ENCODE peak calls at places on chromosomes 1 and 21, in nine cellular contexts. One of them, this sample, is unnamed.

GRCh38 chr21:44966135-44967081 is 26.6 kb downstream of the SLX9 start:
- DNase-seq in T47D: no peak
- DNase-seq in esophagus squamous epithelium: no peak
- DNase-seq in progenitor cell of endocrine pancreas: no peak
- DNase-seq in NCI-H1092: no peak
- DNase-seq in HS-27A: no peak
- DNase-seq in stimulated activated CD8-positive, alpha-beta memory T cell treated with anti-CD3 and anti-CD28 coated beads, Interleukin-4, amount 100 ng/mL, for 4 hours: no peak
- DNase-seq in stimulated activated CD4-positive, alpha-beta T cell treated with anti-CD3 and anti-CD28 coated beads, Interleukin-15, amount 100 ng/mL, for 1 hour: no peak
- DNase-seq in fibroblast of villous mesenchyme: peak; percentile 46
- DNase-seq in this sample: peak; percentile 11

GRCh38 chr1:82492168-82492567 is 691.4 kb downstream of the ADGRL2 start:
- DNase-seq in stimulated activated CD8-positive, alpha-beta memory T cell treated with anti-CD3 and anti-CD28 coated beads, Interleukin-4, amount 100 ng/mL, for 4 hours: no peak
- DNase-seq in esophagus squamous epithelium: no peak
- DNase-seq in fibroblast of villous mesenchyme: no peak
- DNase-seq in HS-27A: no peak
- DNase-seq in stimulated activated CD4-positive, alpha-beta T cell treated with anti-CD3 and anti-CD28 coated beads, Interleukin-15, amount 100 ng/mL, for 1 hour: no peak
- DNase-seq in progenitor cell of endocrine pancreas: no peak
- DNase-seq in T47D: no peak
- DNase-seq in NCI-H1092: no peak
- DNase-seq in this sample: no peak

GRCh38 chr1:51814513-51814912 is 64.0 kb downstream of the NRDC start:
- DNase-seq in esophagus squamous epithelium: no peak
- DNase-seq in stimulated activated CD8-positive, alpha-beta memory T cell treated with anti-CD3 and anti-CD28 coated beads, Interleukin-4, amount 100 ng/mL, for 4 hours: no peak
- DNase-seq in progenitor cell of endocrine pancreas: no peak
- DNase-seq in stimulated activated CD4-positive, alpha-beta T cell treated with anti-CD3 and anti-CD28 coated beads, Interleukin-15, amount 100 ng/mL, for 1 hour: no peak
- DNase-seq in HS-27A: no peak
- DNase-seq in fibroblast of villous mesenchyme: no peak
- DNase-seq in NCI-H1092: no peak
- DNase-seq in T47D: no peak
- DNase-seq in this sample: no peak

GRCh38 chr1:15089244-15089992 is 64.1 kb upstream of the TMEM51 start:
- DNase-seq in stimulated activated CD8-positive, alpha-beta memory T cell treated with anti-CD3 and anti-CD28 coated beads, Interleukin-4, amount 100 ng/mL, for 4 hours: no peak
- DNase-seq in stimulated activated CD4-positive, alpha-beta T cell treated with anti-CD3 and anti-CD28 coated beads, Interleukin-15, amount 100 ng/mL, for 1 hour: no peak
- DNase-seq in NCI-H1092: no peak
- DNase-seq in esophagus squamous epithelium: no peak
- DNase-seq in T47D: no peak
- DNase-seq in progenitor cell of endocrine pancreas: no peak
- DNase-seq in fibroblast of villous mesenchyme: no peak
- DNase-seq in HS-27A: no peak
- DNase-seq in this sample: no peak

GRCh38 chr1:39378377-39378776 is 113.1 kb upstream of the BMP8A start:
- DNase-seq in stimulated activated CD8-positive, alpha-beta memory T cell treated with anti-CD3 and anti-CD28 coated beads, Interleukin-4, amount 100 ng/mL, for 4 hours: no peak
- DNase-seq in fibroblast of villous mesenchyme: no peak
- DNase-seq in T47D: peak; percentile 33
- DNase-seq in NCI-H1092: no peak
- DNase-seq in HS-27A: no peak
- DNase-seq in progenitor cell of endocrine pancreas: no peak
- DNase-seq in esophagus squamous epithelium: no peak
- DNase-seq in stimulated activated CD4-positive, alpha-beta T cell treated with anti-CD3 and anti-CD28 coated beads, Interleukin-15, amount 100 ng/mL, for 1 hour: no peak
- DNase-seq in this sample: no peak

GRCh38 chr1:16445052-16445451 is 4.5 kb downstream of the NECAP2 start:
- DNase-seq in NCI-H1092: no peak
- DNase-seq in stimulated activated CD8-positive, alpha-beta memory T cell treated with anti-CD3 and anti-CD28 coated beads, Interleukin-4, amount 100 ng/mL, for 4 hours: no peak
- DNase-seq in HS-27A: no peak
- DNase-seq in stimulated activated CD4-positive, alpha-beta T cell treated with anti-CD3 and anti-CD28 coated beads, Interleukin-15, amount 100 ng/mL, for 1 hour: no peak
- DNase-seq in esophagus squamous epithelium: no peak
- DNase-seq in progenitor cell of endocrine pancreas: no peak
- DNase-seq in fibroblast of villous mesenchyme: no peak
- DNase-seq in T47D: no peak
- DNase-seq in this sample: no peak

GRCh38 chr1:221078260-221078965 is 199.2 kb downstream of the HLX start:
- DNase-seq in stimulated activated CD4-positive, alpha-beta T cell treated with anti-CD3 and anti-CD28 coated beads, Interleukin-15, amount 100 ng/mL, for 1 hour: no peak
- DNase-seq in esophagus squamous epithelium: no peak
- DNase-seq in HS-27A: no peak
- DNase-seq in progenitor cell of endocrine pancreas: no peak
- DNase-seq in T47D: no peak
- DNase-seq in NCI-H1092: no peak
- DNase-seq in stimulated activated CD8-positive, alpha-beta memory T cell treated with anti-CD3 and anti-CD28 coated beads, Interleukin-4, amount 100 ng/mL, for 4 hours: no peak
- DNase-seq in fibroblast of villous mesenchyme: peak; percentile 44
- DNase-seq in this sample: no peak

GRCh38 chr1:19706136-19706535 is 41.5 kb downstream of the HTR6 start:
- DNase-seq in progenitor cell of endocrine pancreas: no peak
- DNase-seq in HS-27A: no peak
- DNase-seq in fibroblast of villous mesenchyme: no peak
- DNase-seq in esophagus squamous epithelium: no peak
- DNase-seq in T47D: no peak
- DNase-seq in stimulated activated CD8-positive, alpha-beta memory T cell treated with anti-CD3 and anti-CD28 coated beads, Interleukin-4, amount 100 ng/mL, for 4 hours: no peak
- DNase-seq in stimulated activated CD4-positive, alpha-beta T cell treated with anti-CD3 and anti-CD28 coated beads, Interleukin-15, amount 100 ng/mL, for 1 hour: no peak
- DNase-seq in NCI-H1092: no peak
- DNase-seq in this sample: no peak

GRCh38 chr1:77018386-77019156 is 151.3 kb downstream of the ST6GALNAC5 start:
- DNase-seq in fibroblast of villous mesenchyme: no peak
- DNase-seq in stimulated activated CD4-positive, alpha-beta T cell treated with anti-CD3 and anti-CD28 coated beads, Interleukin-15, amount 100 ng/mL, for 1 hour: no peak
- DNase-seq in HS-27A: no peak
- DNase-seq in stimulated activated CD8-positive, alpha-beta memory T cell treated with anti-CD3 and anti-CD28 coated beads, Interleukin-4, amount 100 ng/mL, for 4 hours: no peak
- DNase-seq in esophagus squamous epithelium: no peak
- DNase-seq in NCI-H1092: no peak
- DNase-seq in T47D: no peak
- DNase-seq in progenitor cell of endocrine pancreas: no peak
- DNase-seq in this sample: no peak

GRCh38 chr1:75273110-75273509 is 138.9 kb downstream of the LHX8 start:
- DNase-seq in fibroblast of villous mesenchyme: no peak
- DNase-seq in T47D: no peak
- DNase-seq in progenitor cell of endocrine pancreas: no peak
- DNase-seq in esophagus squamous epithelium: no peak
- DNase-seq in HS-27A: no peak
- DNase-seq in NCI-H1092: no peak
- DNase-seq in stimulated activated CD4-positive, alpha-beta T cell treated with anti-CD3 and anti-CD28 coated beads, Interleukin-15, amount 100 ng/mL, for 1 hour: no peak
- DNase-seq in stimulated activated CD8-positive, alpha-beta memory T cell treated with anti-CD3 and anti-CD28 coated beads, Interleukin-4, amount 100 ng/mL, for 4 hours: no peak
- DNase-seq in this sample: no peak

GRCh38 chr21:25983745-25984144 is 186.8 kb downstream of the APP start:
- DNase-seq in fibroblast of villous mesenchyme: peak; percentile 24
- DNase-seq in HS-27A: no peak
- DNase-seq in NCI-H1092: no peak
- DNase-seq in esophagus squamous epithelium: no peak
- DNase-seq in progenitor cell of endocrine pancreas: no peak
- DNase-seq in stimulated activated CD8-positive, alpha-beta memory T cell treated with anti-CD3 and anti-CD28 coated beads, Interleukin-4, amount 100 ng/mL, for 4 hours: no peak
- DNase-seq in stimulated activated CD4-positive, alpha-beta T cell treated with anti-CD3 and anti-CD28 coated beads, Interleukin-15, amount 100 ng/mL, for 1 hour: no peak
- DNase-seq in T47D: no peak
- DNase-seq in this sample: no peak

GRCh38 chr1:165365344-165365743 is 8.8 kb upstream of the LMX1A start:
- DNase-seq in progenitor cell of endocrine pancreas: no peak
- DNase-seq in HS-27A: no peak
- DNase-seq in esophagus squamous epithelium: no peak
- DNase-seq in T47D: no peak
- DNase-seq in stimulated activated CD4-positive, alpha-beta T cell treated with anti-CD3 and anti-CD28 coated beads, Interleukin-15, amount 100 ng/mL, for 1 hour: no peak
- DNase-seq in NCI-H1092: no peak
- DNase-seq in fibroblast of villous mesenchyme: no peak
- DNase-seq in stimulated activated CD8-positive, alpha-beta memory T cell treated with anti-CD3 and anti-CD28 coated beads, Interleukin-4, amount 100 ng/mL, for 4 hours: no peak
- DNase-seq in this sample: no peak

GRCh38 chr1:48853006-48853405 is 76.3 kb upstream of the BEND5 start:
- DNase-seq in T47D: no peak
- DNase-seq in progenitor cell of endocrine pancreas: no peak
- DNase-seq in fibroblast of villous mesenchyme: peak; percentile 3
- DNase-seq in HS-27A: no peak
- DNase-seq in NCI-H1092: no peak
- DNase-seq in stimulated activated CD8-positive, alpha-beta memory T cell treated with anti-CD3 and anti-CD28 coated beads, Interleukin-4, amount 100 ng/mL, for 4 hours: no peak
- DNase-seq in esophagus squamous epithelium: no peak
- DNase-seq in stimulated activated CD4-positive, alpha-beta T cell treated with anti-CD3 and anti-CD28 coated beads, Interleukin-15, amount 100 ng/mL, for 1 hour: no peak
- DNase-seq in this sample: peak; percentile 15

GRCh38 chr1:172269084-172269483 is 151.4 kb upstream of the C1orf105 start:
- DNase-seq in progenitor cell of endocrine pancreas: no peak
- DNase-seq in T47D: no peak
- DNase-seq in esophagus squamous epithelium: no peak
- DNase-seq in HS-27A: no peak
- DNase-seq in stimulated activated CD8-positive, alpha-beta memory T cell treated with anti-CD3 and anti-CD28 coated beads, Interleukin-4, amount 100 ng/mL, for 4 hours: no peak
- DNase-seq in NCI-H1092: peak; percentile 6
- DNase-seq in stimulated activated CD4-positive, alpha-beta T cell treated with anti-CD3 and anti-CD28 coated beads, Interleukin-15, amount 100 ng/mL, for 1 hour: no peak
- DNase-seq in fibroblast of villous mesenchyme: no peak
- DNase-seq in this sample: no peak

GRCh38 chr21:10273196-10273595 is 248.2 kb upstream of the TPTE start:
- DNase-seq in stimulated activated CD4-positive, alpha-beta T cell treated with anti-CD3 and anti-CD28 coated beads, Interleukin-15, amount 100 ng/mL, for 1 hour: no peak
- DNase-seq in T47D: no peak
- DNase-seq in NCI-H1092: no peak
- DNase-seq in fibroblast of villous mesenchyme: peak; percentile 10
- DNase-seq in progenitor cell of endocrine pancreas: no peak
- DNase-seq in esophagus squamous epithelium: no peak
- DNase-seq in stimulated activated CD8-positive, alpha-beta memory T cell treated with anti-CD3 and anti-CD28 coated beads, Interleukin-4, amount 100 ng/mL, for 4 hours: no peak
- DNase-seq in HS-27A: no peak
- DNase-seq in this sample: no peak

GRCh38 chr1:16617778-16618580 is 4.6 kb upstream of the NBPF1 start:
- DNase-seq in HS-27A: no peak
- DNase-seq in stimulated activated CD8-positive, alpha-beta memory T cell treated with anti-CD3 and anti-CD28 coated beads, Interleukin-4, amount 100 ng/mL, for 4 hours: no peak
- DNase-seq in T47D: no peak
- DNase-seq in fibroblast of villous mesenchyme: no peak
- DNase-seq in esophagus squamous epithelium: no peak
- DNase-seq in NCI-H1092: no peak
- DNase-seq in progenitor cell of endocrine pancreas: peak; percentile 10
- DNase-seq in stimulated activated CD4-positive, alpha-beta T cell treated with anti-CD3 and anti-CD28 coated beads, Interleukin-15, amount 100 ng/mL, for 1 hour: no peak
- DNase-seq in this sample: no peak

GRCh38 chr1:5983361-5984103 is 8.7 kb downstream of the NPHP4 start:
- DNase-seq in stimulated activated CD4-positive, alpha-beta T cell treated with anti-CD3 and anti-CD28 coated beads, Interleukin-15, amount 100 ng/mL, for 1 hour: no peak
- DNase-seq in stimulated activated CD8-positive, alpha-beta memory T cell treated with anti-CD3 and anti-CD28 coated beads, Interleukin-4, amount 100 ng/mL, for 4 hours: no peak
- DNase-seq in progenitor cell of endocrine pancreas: no peak
- DNase-seq in esophagus squamous epithelium: no peak
- DNase-seq in NCI-H1092: no peak
- DNase-seq in fibroblast of villous mesenchyme: peak; percentile 60
- DNase-seq in T47D: no peak
- DNase-seq in HS-27A: no peak
- DNase-seq in this sample: no peak

GRCh38 chr1:1883092-1883858 is 7.6 kb downstream of the GNB1 start:
- DNase-seq in progenitor cell of endocrine pancreas: no peak
- DNase-seq in HS-27A: no peak
- DNase-seq in stimulated activated CD8-positive, alpha-beta memory T cell treated with anti-CD3 and anti-CD28 coated beads, Interleukin-4, amount 100 ng/mL, for 4 hours: no peak
- DNase-seq in fibroblast of villous mesenchyme: no peak
- DNase-seq in T47D: no peak
- DNase-seq in NCI-H1092: no peak
- DNase-seq in esophagus squamous epithelium: no peak
- DNase-seq in stimulated activated CD4-positive, alpha-beta T cell treated with anti-CD3 and anti-CD28 coated beads, Interleukin-15, amount 100 ng/mL, for 1 hour: no peak
- DNase-seq in this sample: no peak

GRCh38 chr1:179586107-179586823 is 5.4 kb upstream of the TDRD5 start:
- DNase-seq in stimulated activated CD4-positive, alpha-beta T cell treated with anti-CD3 and anti-CD28 coated beads, Interleukin-15, amount 100 ng/mL, for 1 hour: no peak
- DNase-seq in fibroblast of villous mesenchyme: peak; percentile 3
- DNase-seq in T47D: peak; percentile 70
- DNase-seq in NCI-H1092: peak; percentile 74
- DNase-seq in stimulated activated CD8-positive, alpha-beta memory T cell treated with anti-CD3 and anti-CD28 coated beads, Interleukin-4, amount 100 ng/mL, for 4 hours: no peak
- DNase-seq in esophagus squamous epithelium: no peak
- DNase-seq in HS-27A: no peak
- DNase-seq in progenitor cell of endocrine pancreas: peak; percentile 76
- DNase-seq in this sample: peak; percentile 66

GRCh38 chr21:41684381-41685245 is 82.2 kb downstream of the RIPK4 start:
- DNase-seq in stimulated activated CD8-positive, alpha-beta memory T cell treated with anti-CD3 and anti-CD28 coated beads, Interleukin-4, amount 100 ng/mL, for 4 hours: no peak
- DNase-seq in T47D: no peak
- DNase-seq in stimulated activated CD4-positive, alpha-beta T cell treated with anti-CD3 and anti-CD28 coated beads, Interleukin-15, amount 100 ng/mL, for 1 hour: no peak
- DNase-seq in fibroblast of villous mesenchyme: peak; percentile 54
- DNase-seq in progenitor cell of endocrine pancreas: no peak
- DNase-seq in HS-27A: peak; percentile 53
- DNase-seq in NCI-H1092: no peak
- DNase-seq in esophagus squamous epithelium: no peak
- DNase-seq in this sample: no peak

GRCh38 chr1:31822766-31823165 is 6.9 kb upstream of the SPOCD1 start:
- DNase-seq in stimulated activated CD8-positive, alpha-beta memory T cell treated with anti-CD3 and anti-CD28 coated beads, Interleukin-4, amount 100 ng/mL, for 4 hours: no peak
- DNase-seq in NCI-H1092: no peak
- DNase-seq in fibroblast of villous mesenchyme: no peak
- DNase-seq in HS-27A: no peak
- DNase-seq in T47D: no peak
- DNase-seq in progenitor cell of endocrine pancreas: no peak
- DNase-seq in stimulated activated CD4-positive, alpha-beta T cell treated with anti-CD3 and anti-CD28 coated beads, Interleukin-15, amount 100 ng/mL, for 1 hour: no peak
- DNase-seq in esophagus squamous epithelium: no peak
- DNase-seq in this sample: no peak

GRCh38 chr1:29964718-29965533 is 728.6 kb downstream of the PTPRU start:
- DNase-seq in T47D: no peak
- DNase-seq in HS-27A: no peak
- DNase-seq in progenitor cell of endocrine pancreas: no peak
- DNase-seq in fibroblast of villous mesenchyme: no peak
- DNase-seq in esophagus squamous epithelium: no peak
- DNase-seq in NCI-H1092: no peak
- DNase-seq in stimulated activated CD8-positive, alpha-beta memory T cell treated with anti-CD3 and anti-CD28 coated beads, Interleukin-4, amount 100 ng/mL, for 4 hours: no peak
- DNase-seq in stimulated activated CD4-positive, alpha-beta T cell treated with anti-CD3 and anti-CD28 coated beads, Interleukin-15, amount 100 ng/mL, for 1 hour: no peak
- DNase-seq in this sample: no peak

GRCh38 chr21:41478319-41479177 is 29.4 kb downstream of the TMPRSS2 start:
- DNase-seq in T47D: peak; percentile 34
- DNase-seq in stimulated activated CD8-positive, alpha-beta memory T cell treated with anti-CD3 and anti-CD28 coated beads, Interleukin-4, amount 100 ng/mL, for 4 hours: no peak
- DNase-seq in progenitor cell of endocrine pancreas: no peak
- DNase-seq in esophagus squamous epithelium: no peak
- DNase-seq in stimulated activated CD4-positive, alpha-beta T cell treated with anti-CD3 and anti-CD28 coated beads, Interleukin-15, amount 100 ng/mL, for 1 hour: no peak
- DNase-seq in fibroblast of villous mesenchyme: peak; percentile 35
- DNase-seq in NCI-H1092: no peak
- DNase-seq in HS-27A: no peak
- DNase-seq in this sample: no peak

GRCh38 chr1:54996359-54996868 is 2.3 kb upstream of the BSND start:
- DNase-seq in T47D: peak; percentile 83
- DNase-seq in HS-27A: peak; percentile 47
- DNase-seq in fibroblast of villous mesenchyme: peak; percentile 53
- DNase-seq in stimulated activated CD4-positive, alpha-beta T cell treated with anti-CD3 and anti-CD28 coated beads, Interleukin-15, amount 100 ng/mL, for 1 hour: peak; percentile 56
- DNase-seq in NCI-H1092: peak; percentile 54
- DNase-seq in progenitor cell of endocrine pancreas: peak; percentile 70
- DNase-seq in esophagus squamous epithelium: no peak
- DNase-seq in stimulated activated CD8-positive, alpha-beta memory T cell treated with anti-CD3 and anti-CD28 coated beads, Interleukin-4, amount 100 ng/mL, for 4 hours: peak; percentile 51
- DNase-seq in this sample: peak; percentile 35

GRCh38 chr1:8396083-8396911 is 78.4 kb downstream of the SLC45A1 start:
- DNase-seq in progenitor cell of endocrine pancreas: no peak
- DNase-seq in esophagus squamous epithelium: no peak
- DNase-seq in T47D: no peak
- DNase-seq in stimulated activated CD8-positive, alpha-beta memory T cell treated with anti-CD3 and anti-CD28 coated beads, Interleukin-4, amount 100 ng/mL, for 4 hours: no peak
- DNase-seq in fibroblast of villous mesenchyme: peak; percentile 80
- DNase-seq in HS-27A: peak; percentile 62
- DNase-seq in NCI-H1092: no peak
- DNase-seq in stimulated activated CD4-positive, alpha-beta T cell treated with anti-CD3 and anti-CD28 coated beads, Interleukin-15, amount 100 ng/mL, for 1 hour: no peak
- DNase-seq in this sample: no peak

GRCh38 chr21:44401386-44402160 is 48.2 kb downstream of the TRPM2 start:
- DNase-seq in T47D: no peak
- DNase-seq in esophagus squamous epithelium: no peak
- DNase-seq in progenitor cell of endocrine pancreas: no peak
- DNase-seq in stimulated activated CD8-positive, alpha-beta memory T cell treated with anti-CD3 and anti-CD28 coated beads, Interleukin-4, amount 100 ng/mL, for 4 hours: no peak
- DNase-seq in fibroblast of villous mesenchyme: no peak
- DNase-seq in stimulated activated CD4-positive, alpha-beta T cell treated with anti-CD3 and anti-CD28 coated beads, Interleukin-15, amount 100 ng/mL, for 1 hour: no peak
- DNase-seq in NCI-H1092: no peak
- DNase-seq in HS-27A: no peak
- DNase-seq in this sample: no peak